ENCODE peak calls at places on chromosomes 5 and 9, in six cellular contexts. U is mammary epithelial cell, V is SK-N-SH, T is A549, L is left ventricle myocardium inferior, O is aorta. C is an unnamed sample.

GRCh38 chr5:135834639-135835529 is at the start of gene SLC25A48:
- DNase-seq in T (peak), U (peak), V (peak), L (peak), O (peak), C (no peak)

GRCh38 chr5:113340537-113340936 is 94.3 kb downstream of the TSSK1B start:
- DNase-seq in T (no peak), O (no peak), U (no peak), V (peak), L (no peak), C (no peak)

GRCh38 chr5:74442466-74442865 is 198.1 kb downstream of the ENC1 start:
- DNase-seq in O (no peak), U (no peak), V (no peak), L (no peak), T (no peak), C (no peak)

GRCh38 chr9:114894801-114895433 is 35.5 kb downstream of the TNFSF8 start:
- DNase-seq in O (no peak), U (peak), L (no peak), T (peak), V (no peak), C (peak)

GRCh38 chr9:69865986-69866385 is 45.4 kb downstream of the CFAP95 start:
- DNase-seq in V (no peak), T (no peak), O (no peak), L (no peak), U (no peak), C (no peak)

GRCh38 chr5:141874262-141874964 is 3.8 kb downstream of the PCDH1 start:
- DNase-seq in O (no peak), L (peak), T (no peak), U (no peak), V (peak), C (no peak)

GRCh38 chr5:21919417-21920022 is 933.6 kb downstream of the CDH12 start:
- DNase-seq in U (peak), T (peak), O (no peak), L (no peak), V (peak), C (peak)

GRCh38 chr9:37645903-37646506 is 4.7 kb upstream of the FRMPD1 start:
- DNase-seq in O (no peak), T (no peak), L (no peak), U (no peak), V (no peak), C (no peak)

GRCh38 chr5:63401434-63402046 is 560.7 kb downstream of the HTR1A start:
- DNase-seq in T (peak), L (peak), U (peak), O (peak), V (peak), C (peak)

GRCh38 chr9:80691229-80691628 is 998.1 kb downstream of the TLE1 start:
- DNase-seq in O (no peak), V (no peak), T (no peak), L (no peak), U (no peak), C (no peak)

GRCh38 chr5:55407059-55407684 is 99.4 kb downstream of the MTREX start:
- DNase-seq in U (peak), T (peak), L (no peak), O (no peak), V (peak), C (peak)

GRCh38 chr5:17216974-17217325 is 481 bp upstream of the BASP1 start:
- DNase-seq in T (peak), L (no peak), U (no peak), O (peak), V (no peak), C (no peak)

GRCh38 chr5:86997501-86997900 is 270.2 kb upstream of the RASA1 start:
- DNase-seq in T (no peak), O (no peak), L (no peak), U (no peak), V (no peak), C (no peak)

GRCh38 chr9:85610074-85610855 is 131.5 kb downstream of the AGTPBP1 start:
- DNase-seq in V (peak), U (peak), L (no peak), O (no peak), T (peak), C (peak)

GRCh38 chr5:131265318-131265803 is 1.5 kb downstream of the CDC42SE2 start:
- DNase-seq in T (peak), L (no peak), O (no peak), U (no peak), V (peak), C (no peak)

GRCh38 chr5:172841-173251 is 18.4 kb upstream of the LRRC14B start:
- DNase-seq in T (no peak), V (no peak), L (no peak), O (no peak), U (no peak), C (no peak)

GRCh38 chr5:102910240-102911226 is 155.4 kb downstream of the PAM start:
- DNase-seq in T (peak), L (no peak), U (peak), O (no peak), V (no peak), C (no peak)

GRCh38 chr9:121736964-121737462 is 85.6 kb downstream of the DAB2IP start:
- DNase-seq in U (no peak), T (peak), O (no peak), V (peak), L (peak), C (no peak)

GRCh38 chr5:51384281-51384840 is 1.1 kb downstream of the ISL1 start:
- DNase-seq in U (no peak), O (no peak), T (no peak), L (no peak), V (peak), C (no peak)
- H3K27ac ChIP-seq in U (no peak), O (no peak), T (no peak), L (no peak), V (peak), C (no peak)

DNA sequence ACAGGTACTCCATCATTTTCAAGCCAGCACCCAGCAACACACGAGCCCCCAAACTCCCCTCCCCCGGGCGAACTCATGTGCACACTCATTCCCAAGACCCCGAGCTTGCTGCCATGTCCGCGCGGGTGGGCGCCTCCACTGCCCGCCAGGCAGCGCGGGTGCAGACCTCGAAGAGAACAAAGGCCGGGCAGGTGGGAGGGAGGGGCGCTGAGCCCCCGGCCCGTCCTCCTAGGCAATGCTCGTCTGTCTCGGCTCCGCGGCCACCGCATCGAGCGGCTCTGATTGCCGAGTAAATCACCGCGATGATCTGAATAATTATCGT is 47.1 kb upstream of the PSD2 start:
- DNase-seq in O (no peak), T (no peak), L (no peak), U (no peak), V (no peak), C (no peak)
- H3K4me3 ChIP-seq in O (no peak), T (no peak), L (no peak), U (no peak), V (no peak), C (no peak)

DNA sequence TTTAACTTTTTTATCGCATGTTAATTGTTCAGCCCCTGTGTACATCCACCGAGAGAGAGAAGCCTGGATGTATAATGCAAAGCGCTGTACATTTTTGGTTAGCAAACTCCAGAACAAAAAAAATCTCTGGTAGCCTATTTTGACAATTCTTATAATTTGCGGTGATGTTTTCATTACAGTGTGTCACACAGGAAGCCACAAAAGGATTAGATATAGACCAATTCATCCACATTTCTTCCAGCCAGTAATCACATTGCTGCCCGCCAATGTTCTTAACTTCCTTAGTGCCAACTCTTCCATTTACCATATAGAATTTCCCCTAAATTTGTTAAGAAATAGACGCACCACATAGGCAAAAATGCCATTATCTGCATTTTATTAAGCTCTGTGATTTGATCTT is 435.6 kb downstream of the EFNA5 start:
- DNase-seq in T (no peak), O (no peak), V (no peak), U (no peak), L (no peak), C (no peak)
- H3K27ac ChIP-seq in T (no peak), O (no peak), V (no peak), U (no peak), L (no peak), C (no peak)

GRCh38 chr9:98549401-98549800 is 159.3 kb downstream of the GABBR2 start:
- DNase-seq in T (no peak), V (no peak), O (no peak), U (no peak), L (no peak), C (no peak)

GRCh38 chr9:98554752-98555151 is 154.0 kb downstream of the GABBR2 start:
- DNase-seq in V (no peak), T (no peak), O (no peak), L (no peak), U (no peak), C (no peak)

GRCh38 chr9:98552306-98552705 is 156.4 kb downstream of the GABBR2 start:
- DNase-seq in U (no peak), T (no peak), O (no peak), V (no peak), L (no peak), C (no peak)

GRCh38 chr9:98550206-98550820 is 158.4 kb downstream of the GABBR2 start:
- DNase-seq in U (no peak), T (no peak), V (no peak), O (no peak), L (no peak), C (no peak)

GRCh38 chr9:98551511-98552286 is 157.0 kb downstream of the GABBR2 start:
- DNase-seq in L (no peak), V (no peak), T (no peak), O (no peak), U (peak), C (no peak)
- H3K4me3 ChIP-seq in L (no peak), V (no peak), T (no peak), O (no peak), U (no peak), C (no peak)

GRCh38 chr9:95512751-95513120 is 4.0 kb downstream of the PTCH1 start:
- DNase-seq in U (no peak), L (no peak), O (no peak), T (no peak), V (no peak), C (no peak)
- H3K27ac ChIP-seq in U (no peak), L (peak), O (no peak), T (no peak), V (no peak), C (peak)

GRCh38 chr5:169298193-169298592 is 2.7 kb downstream of the SLIT3 start:
- DNase-seq in O (no peak), T (no peak), V (no peak), L (no peak), U (peak), C (no peak)

GRCh38 chr5:169301386-169301930 is 519 bp upstream of the SLIT3 start:
- DNase-seq in L (no peak), V (peak), O (no peak), U (no peak), T (no peak), C (no peak)

GRCh38 chr5:169300468-169301385 is at the start of gene SLIT3:
- DNase-seq in U (peak), L (peak), O (peak), V (peak), T (peak), C (no peak)

GRCh38 chr5:169299146-169299545 is 1.8 kb downstream of the SLIT3 start:
- DNase-seq in U (peak), L (no peak), V (no peak), O (no peak), T (peak), C (no peak)

DNA sequence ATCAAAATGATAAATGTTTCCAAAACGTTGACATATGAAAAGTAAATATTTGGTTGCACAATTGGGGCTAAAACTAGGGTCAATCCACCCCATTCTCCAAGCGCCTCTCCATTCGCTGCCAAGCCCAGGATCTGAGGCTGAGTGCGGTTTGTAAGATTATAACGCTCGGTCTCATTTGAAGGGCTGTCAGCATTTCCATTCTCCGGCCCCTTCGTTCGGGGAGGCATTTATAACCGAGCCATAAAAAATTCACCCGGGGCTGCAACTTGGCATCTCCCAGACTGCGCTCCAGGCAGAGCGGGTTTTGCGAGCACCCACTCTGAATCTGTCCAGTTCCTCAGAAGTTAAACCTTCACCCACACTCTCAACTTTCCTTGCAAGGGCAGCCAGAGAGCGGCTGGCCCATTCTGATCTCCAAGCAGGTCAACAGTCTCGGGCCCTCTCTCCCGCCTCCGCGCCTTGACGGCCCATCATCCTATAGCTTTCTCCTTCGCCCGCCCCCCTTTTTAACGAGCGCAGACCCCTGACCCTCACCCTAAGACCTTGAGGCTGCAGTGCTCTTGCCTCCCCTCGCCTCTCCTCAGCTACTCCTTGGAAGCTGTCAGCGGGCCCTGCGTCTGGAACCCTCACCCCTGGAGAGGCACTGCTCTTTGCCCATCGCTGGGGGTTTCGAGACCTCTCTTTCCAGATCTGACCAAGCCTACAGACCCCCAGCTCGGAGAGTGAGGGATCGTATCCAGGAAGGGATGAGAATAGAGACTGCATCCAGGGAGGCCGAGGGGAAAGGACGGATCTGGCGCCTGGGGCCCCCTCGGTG is 1.1 kb downstream of the SLIT3 start:
- DNase-seq in O (no peak), L (no peak), U (peak), V (no peak), T (peak), C (no peak)
- H3K4me3 ChIP-seq in O (peak), L (peak), U (peak), V (peak), T (peak), C (no peak)

C was measured in SJCRH30.